ENCODE peak calls at places on chromosomes 3 and 15, in ten cellular contexts. Z, B, T, L, C, V, Y, O, P and E are unnamed samples.

GRCh38 chr3:126103121-126104027 is 19.4 kb upstream of the SLC41A3 start:
- DNase-seq in V (no peak), O (no peak), C (no peak), T (no peak), Z (no peak), P (peak), B (no peak), Y (no peak), L (no peak), E (no peak)

GRCh38 chr15:48722764-48723661 is 77.5 kb upstream of the FBN1 start:
- DNase-seq in L (no peak), O (peak), Z (peak), V (no peak), B (no peak), Y (peak), T (peak), C (no peak), P (no peak), E (no peak)

GRCh38 chr15:60093273-60094067 is 89.4 kb downstream of the FOXB1 start:
- DNase-seq in Z (no peak), T (no peak), C (no peak), P (no peak), L (no peak), Y (peak), O (no peak), B (no peak), V (no peak), E (no peak)

GRCh38 chr15:51758645-51759044 is 7.2 kb downstream of the TMOD2 start:
- DNase-seq in O (no peak), C (no peak), Z (peak), L (no peak), T (peak), Y (peak), P (no peak), V (no peak), B (peak), E (peak)

GRCh38 chr3:4493931-4494806 is 1.0 kb downstream of the ITPR1 start:
- DNase-seq in Z (peak), Y (peak), V (no peak), O (no peak), B (peak), L (no peak), C (no peak), P (peak), T (peak), E (no peak)

GRCh38 chr15:58475573-58476524 is 44.1 kb downstream of the LIPC start:
- DNase-seq in V (peak), B (no peak), L (no peak), Y (peak), O (no peak), T (peak), C (no peak), Z (peak), P (no peak), E (no peak)

GRCh38 chr3:126525853-126526667 is 2.1 kb downstream of the CHST13 start:
- DNase-seq in P (no peak), Y (no peak), Z (no peak), O (no peak), T (no peak), V (no peak), B (no peak), C (no peak), L (no peak), E (no peak)

GRCh38 chr3:129611446-129611800 is 4.9 kb upstream of the PLXND1 start:
- DNase-seq in O (no peak), V (no peak), Y (no peak), P (no peak), T (no peak), B (no peak), C (no peak), Z (no peak), L (no peak), E (no peak)

GRCh38 chr15:68186671-68187397 is 18.3 kb downstream of the CALML4 start:
- DNase-seq in C (no peak), T (peak), B (no peak), Y (peak), O (no peak), V (no peak), P (no peak), L (no peak), Z (peak), E (peak)

GRCh38 chr3:107235923-107236315 is 141.3 kb upstream of the CCDC54 start:
- DNase-seq in P (peak), L (peak), T (peak), V (peak), C (no peak), B (peak), Z (peak), O (peak), Y (peak), E (peak)

GRCh38 chr15:42359990-42360389 is 689 bp downstream of the CAPN3 start:
- DNase-seq in V (no peak), O (no peak), C (no peak), T (no peak), P (no peak), Y (no peak), L (no peak), Z (no peak), B (no peak), E (no peak)

GRCh38 chr15:78298983-78299301 is 467 bp downstream of the SKIC8 start:
- DNase-seq in B (no peak), Y (peak), P (peak), T (no peak), C (no peak), Z (peak), L (no peak), O (peak), V (no peak), E (no peak)

GRCh38 chr3:60080648-60081047 is 1030.8 kb upstream of the CFAP20DC start:
- DNase-seq in P (no peak), V (no peak), C (no peak), L (no peak), O (no peak), Y (no peak), B (no peak), Z (no peak), T (no peak), E (no peak)

GRCh38 chr3:178131801-178132200 is 404.4 kb upstream of the KCNMB2 start:
- DNase-seq in P (no peak), L (no peak), T (no peak), Z (peak), B (no peak), V (no peak), C (no peak), Y (peak), O (no peak), E (no peak)

GRCh38 chr3:56131976-56132590 is 336.2 kb downstream of the ERC2 start:
- DNase-seq in T (peak), O (peak), B (no peak), V (peak), C (no peak), L (no peak), Z (peak), Y (peak), P (no peak), E (peak)

GRCh38 chr3:119588112-119588511 is 8.8 kb downstream of the ADPRH start:
- DNase-seq in B (no peak), V (no peak), C (no peak), T (no peak), P (no peak), Z (no peak), O (no peak), L (no peak), Y (no peak), E (no peak)

GRCh38 chr15:44811347-44811746 is 75.0 kb downstream of the TRIM69 start:
- DNase-seq in P (no peak), V (no peak), B (no peak), C (no peak), T (no peak), O (no peak), L (no peak), Y (no peak), Z (no peak), E (no peak)

GRCh38 chr3:78483070-78483469 is 1284.7 kb downstream of the ROBO1 start:
- DNase-seq in L (no peak), T (no peak), B (no peak), V (no peak), O (no peak), Z (no peak), P (no peak), C (no peak), Y (no peak), E (no peak)

GRCh38 chr15:88077249-88077810 is 179.2 kb downstream of the NTRK3 start:
- DNase-seq in C (no peak), B (no peak), Y (peak), O (no peak), V (no peak), Z (no peak), L (no peak), T (no peak), P (no peak), E (no peak)

GRCh38 chr15:93288718-93289117 is 199.7 kb upstream of the RGMA start:
- DNase-seq in C (no peak), T (no peak), B (no peak), P (no peak), L (no peak), Z (no peak), Y (no peak), V (no peak), O (no peak), E (no peak)

GRCh38 chr3:47836986-47837385 is 34.0 kb downstream of the DHX30 start:
- DNase-seq in Z (no peak), V (no peak), P (no peak), Y (no peak), T (no peak), B (no peak), O (no peak), C (no peak), L (no peak), E (no peak)

GRCh38 chr3:43247556-43248186 is 38.7 kb upstream of the SNRK start:
- DNase-seq in B (no peak), V (no peak), Y (no peak), T (no peak), Z (no peak), C (no peak), L (no peak), P (no peak), O (no peak), E (no peak)

GRCh38 chr3:171044384-171044783 is 17.9 kb upstream of the SLC2A2 start:
- DNase-seq in B (no peak), P (no peak), Y (no peak), Z (no peak), T (no peak), C (no peak), O (no peak), V (no peak), L (no peak), E (no peak)

GRCh38 chr15:98648654-98649537 is 557 bp downstream of the IGF1R start:
- DNase-seq in Z (peak), V (no peak), L (peak), B (peak), P (no peak), C (no peak), Y (peak), O (no peak), T (no peak), E (no peak)

GRCh38 chr15:98647774-98648653 is at the start of gene IGF1R:
- DNase-seq in O (peak), T (peak), Y (peak), P (peak), B (peak), Z (peak), V (peak), L (peak), C (peak), E (peak)

GRCh38 chr15:98647026-98647773 is 1.1 kb upstream of the IGF1R start:
- DNase-seq in Y (peak), O (peak), B (peak), T (peak), V (peak), L (peak), P (peak), C (no peak), Z (peak), E (no peak)

GRCh38 chr15:98649621-98649995 is 1.3 kb downstream of the IGF1R start:
- DNase-seq in V (peak), Z (peak), P (no peak), C (no peak), B (peak), T (no peak), Y (peak), O (peak), L (peak), E (no peak)

DNA sequence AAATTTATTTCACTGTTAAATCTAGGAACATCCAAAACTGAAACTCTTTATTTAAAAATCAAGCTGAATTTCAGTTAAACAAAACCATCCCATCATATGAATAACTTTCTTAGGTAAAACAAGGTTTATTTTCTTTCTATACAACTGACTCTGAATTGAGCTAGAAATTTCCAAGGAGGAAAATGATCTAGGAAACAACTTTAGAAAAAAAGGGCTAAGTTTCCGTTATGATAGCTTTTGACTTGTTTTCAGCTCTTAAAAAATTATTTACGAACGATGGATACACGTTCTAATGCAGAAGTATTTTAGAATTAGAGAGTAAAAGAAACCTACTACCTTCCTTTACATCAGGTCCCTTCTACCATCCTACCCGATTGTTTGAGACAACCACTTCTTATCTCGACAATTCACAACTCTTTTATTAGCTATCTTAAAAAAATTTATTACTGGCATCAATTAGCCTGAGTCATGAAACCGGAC is 1.8 kb upstream of the IGF1R start:
- DNase-seq in V (no peak), Y (no peak), L (no peak), C (no peak), Z (no peak), P (no peak), T (no peak), B (no peak), O (no peak), E (no peak)
- H3K4me3 ChIP-seq in V (peak), Y (peak), L (peak), C (peak), Z (peak), P (no peak), T (peak), B (peak), O (peak), E (peak)

GRCh38 chr3:158668506-158668905 is 3.9 kb downstream of the LXN start:
- DNase-seq in C (no peak), T (no peak), V (no peak), Z (peak), B (no peak), L (no peak), Y (peak), P (no peak), O (no peak), E (peak)
- H3K4me3 ChIP-seq in C (no peak), T (no peak), V (no peak), Z (no peak), B (no peak), L (no peak), Y (no peak), P (no peak), O (no peak), E (no peak)

GRCh38 chr3:196640501-196640968 is 1.0 kb downstream of the NRROS start:
- DNase-seq in Z (no peak), B (no peak), L (peak), C (no peak), O (no peak), T (no peak), P (no peak), Y (no peak), V (no peak), E (no peak)
- H3K4me3 ChIP-seq in Z (no peak), B (no peak), L (peak), C (peak), O (no peak), T (no peak), P (no peak), Y (no peak), V (peak), E (no peak)

GRCh38 chr15:66252411-66253295 is 897 bp downstream of the MEGF11 start:
- DNase-seq in T (peak), Z (peak), Y (peak), L (peak), B (peak), P (no peak), V (no peak), C (no peak), O (peak), E (no peak)
- H3K4me3 ChIP-seq in T (peak), Z (peak), Y (peak), L (peak), B (peak), P (no peak), V (peak), C (peak), O (peak), E (peak)

GRCh38 chr3:99843590-99844260 is 26.1 kb downstream of the CMSS1 start:
- DNase-seq in O (no peak), T (no peak), B (peak), Y (peak), L (no peak), Z (no peak), C (no peak), V (no peak), P (no peak), E (no peak)
- H3K4me3 ChIP-seq in O (no peak), T (no peak), B (no peak), Y (no peak), L (no peak), Z (peak), C (no peak), V (no peak), P (no peak), E (no peak)

GRCh38 chr3:125051715-125052581 is 3.8 kb downstream of the HEG1 start:
- DNase-seq in P (peak), Z (peak), O (no peak), B (peak), Y (peak), T (peak), V (no peak), C (no peak), L (peak), E (peak)
- H3K4me3 ChIP-seq in P (peak), Z (peak), O (no peak), B (peak), Y (peak), T (peak), V (no peak), C (no peak), L (peak), E (peak)

GRCh38 chr15:74837482-74837881 is 5.5 kb downstream of the ULK3 start:
- DNase-seq in T (no peak), B (no peak), O (no peak), Z (no peak), Y (no peak), C (no peak), L (no peak), V (no peak), P (no peak), E (no peak)

GRCh38 chr15:74832826-74833225 is 6.4 kb downstream of the CPLX3 start:
- DNase-seq in Y (no peak), P (peak), L (no peak), Z (no peak), B (no peak), C (no peak), V (no peak), O (no peak), T (no peak), E (no peak)

GRCh38 chr15:74836846-74837245 is 6.1 kb downstream of the ULK3 start:
- DNase-seq in C (no peak), P (no peak), V (no peak), T (no peak), L (no peak), O (no peak), Y (no peak), Z (no peak), B (no peak), E (no peak)

GRCh38 chr15:74833376-74834107 is 7.1 kb downstream of the CPLX3 start:
- DNase-seq in B (no peak), Z (no peak), V (no peak), P (peak), O (no peak), L (no peak), T (no peak), Y (no peak), C (no peak), E (no peak)

DNA sequence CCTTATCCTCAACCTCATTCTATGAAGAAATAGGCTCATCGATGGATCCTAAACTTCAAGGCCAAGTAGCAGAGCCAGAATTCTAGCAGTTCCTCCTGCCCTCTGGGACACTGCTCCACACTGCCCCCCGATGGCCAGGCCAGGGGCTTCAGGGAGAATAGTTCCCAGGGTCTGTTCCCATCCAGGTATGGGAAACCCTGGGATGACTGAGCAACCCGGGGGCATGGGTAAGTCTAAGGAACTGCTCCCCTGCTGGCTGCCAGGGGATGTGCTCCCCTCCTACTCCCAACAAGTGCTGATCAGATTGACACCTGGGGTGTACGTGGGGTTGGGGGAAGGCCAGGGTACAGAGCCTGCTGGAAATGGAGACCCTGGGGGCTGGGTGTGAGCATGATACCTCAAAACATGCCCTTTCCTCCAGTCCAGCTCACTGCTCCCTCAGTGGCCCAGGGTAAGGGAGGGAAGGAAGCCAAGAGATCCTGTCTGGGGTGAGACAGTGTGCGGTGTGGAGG is 7.6 kb downstream of the ULK3 start:
- DNase-seq in B (no peak), P (peak), Z (peak), C (no peak), Y (peak), L (no peak), V (peak), O (peak), T (peak), E (no peak)
- H3K4me3 ChIP-seq in B (no peak), P (no peak), Z (no peak), C (no peak), Y (no peak), L (no peak), V (no peak), O (no peak), T (no peak), E (no peak)

DNA sequence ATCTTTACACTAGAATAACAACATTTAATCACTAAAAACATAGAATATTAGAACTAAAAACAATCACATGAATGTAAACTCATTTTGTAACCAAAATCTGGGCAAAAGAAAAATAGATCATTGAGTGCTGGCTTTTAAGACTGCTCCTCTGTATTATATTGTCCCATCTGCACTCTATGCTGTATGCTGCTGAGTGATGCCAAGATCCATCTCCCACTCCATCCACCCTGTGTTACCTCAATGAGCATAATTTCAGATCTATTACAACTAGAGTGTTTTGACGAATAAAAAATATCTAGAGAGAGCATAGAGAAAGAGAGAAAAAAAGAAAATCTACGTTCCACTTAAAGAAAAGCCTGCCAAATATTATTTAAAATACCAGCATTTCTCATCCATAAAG is 1060.4 kb downstream of the ZPLD1 start:
- DNase-seq in V (no peak), Y (no peak), T (no peak), L (no peak), P (no peak), B (no peak), O (no peak), Z (no peak), C (no peak), E (no peak)
- H3K4me3 ChIP-seq in V (no peak), Y (no peak), T (no peak), L (no peak), P (no peak), B (no peak), O (no peak), Z (no peak), C (no peak), E (no peak)

DNA sequence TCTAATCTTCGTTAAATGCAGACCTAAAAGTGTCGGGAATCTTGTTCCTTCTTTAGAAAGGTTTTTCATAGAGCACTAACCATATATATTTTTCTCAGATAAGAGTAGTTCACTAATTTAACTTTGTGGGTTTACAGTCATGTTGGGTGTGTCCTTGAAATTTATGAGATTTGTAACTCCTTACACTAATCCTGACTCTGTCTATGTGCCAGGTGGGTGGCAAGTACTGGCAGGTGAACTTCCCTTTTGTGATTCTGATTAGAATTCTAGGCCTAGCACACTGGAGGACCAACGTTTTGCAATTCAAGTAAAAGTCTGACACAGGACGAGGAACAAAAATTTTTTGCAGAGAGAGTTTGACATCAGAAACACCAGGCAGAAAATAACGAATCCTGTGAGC is 220.1 kb downstream of the P3H2 start:
- DNase-seq in L (no peak), V (no peak), Z (no peak), T (no peak), P (no peak), O (no peak), Y (no peak), B (no peak), C (no peak), E (no peak)
- H3K4me3 ChIP-seq in L (no peak), V (no peak), Z (no peak), T (no peak), P (no peak), O (no peak), Y (no peak), B (no peak), C (no peak), E (no peak)